ENCODE peak calls at places on chromosomes 1 and 21, in six cellular contexts. B is AG04449, D is K562, E is left ventricle myocardium inferior, X is body of pancreas, Z is thoracic aorta. G is an unnamed sample.

GRCh38 chr1:154129392-154129970 is 25.4 kb downstream of the NUP210L start:
- DNase-seq in E (no peak), X (no peak), B (no peak), Z (no peak), D (no peak), G (no peak)

GRCh38 chr21:44836666-44837471 is 19.0 kb upstream of the SUMO3 start:
- DNase-seq in D (peak; percentile 47), E (no peak), X (no peak), B (no peak), Z (no peak), G (no peak)

GRCh38 chr21:31176080-31176551 is 137.8 kb upstream of the KRTAP19-8 start:
- DNase-seq in Z (no peak), B (no peak), D (no peak), E (no peak), X (no peak), G (no peak)

GRCh38 chr1:237004116-237004515 is at the start of gene MT1HL1:
- DNase-seq in X (no peak), Z (no peak), D (no peak), E (no peak), B (no peak), G (no peak)

GRCh38 chr1:113353581-113353980 is 36.7 kb upstream of the MAGI3 start:
- DNase-seq in X (no peak), E (no peak), D (no peak), Z (no peak), B (no peak), G (no peak)

GRCh38 chr1:93676424-93676823 is 5.2 kb downstream of the BCAR3 start:
- DNase-seq in Z (no peak), D (no peak), B (no peak), E (peak; percentile 66), X (no peak), G (no peak)

GRCh38 chr1:66271904-66272254 is 262.1 kb upstream of the SGIP1 start:
- DNase-seq in E (peak; percentile 70), X (no peak), B (no peak), D (no peak), Z (no peak), G (no peak)

GRCh38 chr1:224554620-224555259 is 61.4 kb upstream of the CNIH3 start:
- DNase-seq in E (no peak), X (no peak), D (no peak), Z (no peak), B (no peak), G (no peak)

GRCh38 chr21:32256873-32257620 is 21.8 kb downstream of the MIS18A start:
- DNase-seq in D (no peak), X (peak; percentile 84), B (peak; percentile 65), Z (peak; percentile 59), E (peak; percentile 54), G (no peak)

GRCh38 chr1:86596253-86596652 is 49.4 kb downstream of the CLCA4 start:
- DNase-seq in X (no peak), B (no peak), Z (no peak), D (no peak), E (no peak), G (no peak)

GRCh38 chr1:228995229-228995628 is 259.9 kb downstream of the RHOU start:
- DNase-seq in D (no peak), X (no peak), Z (no peak), B (no peak), E (no peak), G (no peak)

GRCh38 chr21:41614456-41615010 is 106.6 kb upstream of the TMPRSS2 start:
- DNase-seq in D (no peak), B (no peak), Z (no peak), E (no peak), X (no peak), G (no peak)

GRCh38 chr21:43304206-43304605 is 122.7 kb downstream of the SIK1 start:
- DNase-seq in X (no peak), D (peak; percentile 39), B (no peak), Z (no peak), E (peak; percentile 7), G (no peak)

GRCh38 chr1:201792534-201793305 is 36.2 kb upstream of the IPO9 start:
- DNase-seq in B (peak; percentile 37), X (peak; percentile 79), Z (peak; percentile 30), D (peak; percentile 85), E (peak; percentile 71), G (peak; percentile 80)

GRCh38 chr1:201172999-201173610 is 17.5 kb upstream of the IGFN1 start:
- DNase-seq in Z (no peak), B (no peak), X (no peak), D (no peak), E (no peak), G (no peak)

GRCh38 chr1:204307334-204307883 is 52.3 kb downstream of the PLEKHA6 start:
- DNase-seq in Z (no peak), D (no peak), E (peak; percentile 26), X (no peak), B (no peak), G (peak; percentile 15)

GRCh38 chr1:46961066-46961758 is 19.9 kb upstream of the CYP4A11 start:
- DNase-seq in X (no peak), D (no peak), Z (no peak), E (no peak), B (no peak), G (no peak)

GRCh38 chr21:25913488-25913887 is 178.7 kb downstream of the GABPA start:
- DNase-seq in B (no peak), D (no peak), E (no peak), Z (no peak), X (no peak), G (no peak)

GRCh38 chr1:232204269-232204668 is 425.7 kb downstream of the SIPA1L2 start:
- DNase-seq in Z (no peak), D (no peak), B (no peak), E (no peak), X (no peak), G (no peak)

GRCh38 chr1:161098161-161099068 is at the start of gene KLHDC9:
- DNase-seq in Z (no peak), E (peak; percentile 71), D (no peak), B (no peak), X (peak; percentile 90), G (peak; percentile 78)

GRCh38 chr1:95388041-95388440 is 154.0 kb downstream of the RWDD3 start:
- DNase-seq in E (no peak), X (no peak), Z (no peak), B (no peak), D (no peak), G (no peak)

GRCh38 chr1:57623039-57623790 is 199.4 kb upstream of the DAB1 start:
- DNase-seq in B (no peak), E (peak; percentile 57), D (peak; percentile 8), Z (no peak), X (peak; percentile 14), G (peak; percentile 58)

GRCh38 chr1:63599799-63600198 is 6.6 kb downstream of the PGM1 start:
- DNase-seq in E (no peak), D (no peak), Z (no peak), X (no peak), B (no peak), G (no peak)
- TF ChIP-seq CTCF in E (no peak), D (no peak), Z (no peak), X (no peak), B (no peak), G (no peak)

DNA sequence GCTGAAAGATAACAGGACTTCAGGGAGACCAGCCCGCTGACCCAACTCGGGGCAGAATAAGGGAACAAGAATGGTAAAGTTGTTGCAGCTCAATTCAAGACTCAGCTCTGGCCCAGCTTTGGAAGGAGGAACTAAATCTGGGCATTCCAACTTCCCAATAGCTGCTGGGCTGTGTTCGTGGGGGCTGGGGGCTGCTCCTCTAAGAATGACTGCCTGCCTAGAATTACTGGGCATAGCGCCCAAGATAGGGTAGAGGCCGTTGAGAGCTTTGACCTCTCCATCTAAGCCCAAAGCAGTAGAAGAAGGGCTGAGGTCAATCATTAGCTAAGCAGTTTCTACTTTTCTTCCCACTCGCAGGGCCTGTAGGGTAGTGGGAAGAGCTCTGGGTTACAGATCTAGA is 1.3 kb downstream of the FABP3 start:
- DNase-seq in Z (no peak), E (no peak), X (no peak), B (no peak), D (no peak), G (no peak)
- TF ChIP-seq CTCF in Z (no peak), E (no peak), X (no peak), B (no peak), D (no peak), G (no peak)

GRCh38 chr1:246726881-246727280 is 2.7 kb downstream of the SCCPDH start:
- DNase-seq in D (no peak), X (no peak), E (no peak), Z (no peak), B (no peak), G (no peak)
- TF ChIP-seq CTCF in D (no peak), X (no peak), E (no peak), Z (no peak), B (no peak), G (no peak)

DNA sequence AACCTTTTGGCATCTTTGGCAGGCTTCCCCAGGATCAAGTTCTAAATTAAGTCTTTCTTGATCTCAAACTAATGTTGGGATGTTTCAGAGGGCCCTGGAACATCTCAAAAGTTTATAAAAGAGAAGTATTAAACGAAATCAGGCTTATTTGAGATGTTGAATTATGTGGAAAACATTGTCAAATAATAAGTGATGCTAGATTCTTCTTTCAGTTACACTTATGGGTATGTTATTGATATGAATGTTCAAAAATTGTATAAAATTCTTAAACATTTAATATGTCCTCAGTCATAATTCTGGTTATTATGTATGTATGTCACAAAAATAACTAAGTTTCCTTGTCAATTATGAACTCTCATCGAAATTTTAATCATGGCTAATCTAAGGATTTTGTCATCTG is 36.6 kb downstream of the S100A10 start:
- DNase-seq in D (no peak), B (no peak), X (no peak), Z (no peak), E (no peak), G (no peak)
- TF ChIP-seq CTCF in D (no peak), B (no peak), X (no peak), Z (no peak), E (no peak), G (no peak)

DNA sequence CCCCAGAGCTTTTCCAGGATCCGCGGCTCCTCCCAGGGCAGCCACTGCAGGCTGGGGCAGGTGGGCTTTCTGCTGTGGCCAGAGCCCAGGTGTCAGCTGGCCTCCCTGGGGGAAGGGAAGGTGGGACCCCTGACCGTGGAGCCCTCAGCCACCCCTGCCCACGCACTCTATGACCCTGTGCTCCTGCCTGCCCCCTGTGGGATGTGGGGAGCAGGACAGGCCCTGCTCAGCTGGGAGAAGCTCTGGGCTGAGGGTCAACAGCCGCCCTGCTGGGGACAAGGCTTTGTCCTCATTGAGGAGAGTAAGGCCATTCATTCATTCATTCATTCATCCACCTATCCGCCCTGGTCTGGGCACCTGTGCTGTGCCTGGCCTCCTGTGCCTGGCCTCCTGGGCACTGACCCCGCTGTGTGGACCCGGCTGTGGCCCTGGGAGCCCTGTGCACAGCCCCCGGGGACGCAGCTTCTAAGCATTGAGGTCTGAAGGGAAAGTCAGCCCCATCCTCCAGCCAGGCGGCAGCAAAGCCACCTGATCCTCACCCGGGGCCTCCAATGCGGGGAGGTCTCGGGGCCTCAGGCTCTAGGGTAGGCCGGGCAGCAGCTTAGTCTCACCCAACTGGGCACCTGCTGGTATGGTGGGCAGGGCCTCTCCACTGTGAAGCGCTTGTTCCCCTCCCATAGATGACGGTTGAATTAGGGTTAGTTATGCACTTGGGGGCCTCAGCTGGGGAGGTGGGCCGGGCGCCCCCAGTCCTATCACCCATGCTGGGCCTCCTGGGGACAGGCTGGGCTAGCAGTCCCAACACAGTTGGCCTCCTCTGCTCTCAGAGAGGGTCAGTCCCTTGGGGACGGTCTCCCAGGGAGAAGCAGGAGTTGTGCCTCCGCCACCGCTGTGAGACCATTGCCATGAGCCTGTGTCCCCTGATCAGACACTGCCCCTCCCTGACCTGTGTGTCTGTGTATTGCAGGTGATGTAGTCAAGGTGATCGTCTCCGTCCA is 6.0 kb downstream of the TNFRSF14 start:
- DNase-seq in Z (no peak), D (peak; percentile 69), B (no peak), E (no peak), X (no peak), G (no peak)
- TF ChIP-seq CTCF in Z (no peak), D (peak; percentile 67), B (no peak), E (peak; percentile 42), X (peak; percentile 31), G (no peak)

GRCh38 chr1:3409737-3410434 is 44.6 kb upstream of the ARHGEF16 start:
- DNase-seq in D (no peak), X (peak; percentile 47), B (peak; percentile 4), E (peak; percentile 54), Z (no peak), G (peak; percentile 48)
- TF ChIP-seq CTCF in D (no peak), X (peak; percentile 55), B (peak; percentile 69), E (peak; percentile 85), Z (peak; percentile 84), G (no peak)